ENCODE peak calls at places on chromosomes 1 and 21, in six cellular contexts. Q is GM04503; Z is stimulated activated CD8-positive, alpha-beta memory T cell treated with anti-CD3 and anti-CD28 coated beads, Interleukin-15, amount 100 ng/mL, for 4 hours; G is AG20443; W is activated CD8-positive, alpha-beta memory T cell treated with anti-CD3 and anti-CD28 coated beads for 24 hours; U is left colon. J is an unnamed sample.

GRCh38 chr1:65265296-65266271 is 43.8 kb upstream of the DNAJC6 start:
- DNase-seq in W (peak), G (peak), Z (no peak), U (peak), Q (no peak), J (no peak)

GRCh38 chr1:164561461-164561860 is 2.5 kb downstream of the PBX1 start:
- DNase-seq in Q (no peak), W (no peak), Z (no peak), G (no peak), U (no peak), J (no peak)

GRCh38 chr1:158527190-158527815 is 26.9 kb downstream of the OR6Y1 start:
- DNase-seq in Z (no peak), G (peak), U (no peak), Q (no peak), W (no peak), J (peak)

GRCh38 chr1:21244154-21244553 is 46.1 kb downstream of the ECE1 start:
- DNase-seq in Q (no peak), Z (no peak), G (no peak), W (no peak), U (no peak), J (no peak)

GRCh38 chr1:145918992-145919939 is 749 bp upstream of the PEX11B start:
- DNase-seq in G (peak), Z (no peak), Q (no peak), W (no peak), U (peak), J (no peak)

GRCh38 chr21:42570841-42571387 is 57.3 kb downstream of the SLC37A1 start:
- DNase-seq in Z (no peak), G (no peak), U (no peak), W (peak), Q (no peak), J (no peak)

GRCh38 chr1:168708698-168709406 is 20.2 kb downstream of the DPT start:
- DNase-seq in W (no peak), Q (no peak), Z (no peak), U (no peak), G (peak), J (no peak)

GRCh38 chr1:244154882-244155531 is 103.9 kb downstream of the ZBTB18 start:
- DNase-seq in G (no peak), Z (no peak), W (no peak), U (no peak), Q (no peak), J (no peak)

GRCh38 chr1:223201967-223202366 is 58.9 kb upstream of the TLR5 start:
- DNase-seq in U (no peak), G (no peak), W (no peak), Q (no peak), Z (no peak), J (no peak)

GRCh38 chr21:29192999-29193563 is 62.6 kb downstream of the MAP3K7CL start:
- DNase-seq in U (no peak), W (no peak), G (no peak), Q (no peak), Z (no peak), J (no peak)

GRCh38 chr21:27550258-27550657 is 583.4 kb upstream of the ADAMTS5 start:
- DNase-seq in G (no peak), Q (no peak), Z (no peak), U (no peak), W (no peak), J (no peak)

GRCh38 chr1:54542962-54543539 is 5.0 kb upstream of the ACOT11 start:
- DNase-seq in U (no peak), Q (no peak), Z (no peak), W (no peak), G (no peak), J (no peak)

GRCh38 chr1:212188599-212189351 is 96.4 kb upstream of the PPP2R5A start:
- DNase-seq in G (no peak), Q (no peak), W (no peak), U (no peak), Z (no peak), J (no peak)

GRCh38 chr1:30310966-30311742 is 412.2 kb downstream of the MATN1 start:
- DNase-seq in Q (no peak), G (no peak), U (no peak), W (peak), Z (no peak), J (no peak)

GRCh38 chr21:35904995-35905972 is 155.0 kb downstream of the SETD4 start:
- DNase-seq in W (no peak), Q (no peak), U (no peak), Z (no peak), G (peak), J (no peak)

GRCh38 chr21:46199436-46200373 is 15.4 kb upstream of the SPATC1L start:
- DNase-seq in G (no peak), Z (no peak), Q (no peak), W (no peak), U (no peak), J (no peak)

GRCh38 chr1:10854856-10855459 is 58.5 kb upstream of the CASZ1 start:
- DNase-seq in Z (no peak), G (no peak), U (no peak), W (no peak), Q (no peak), J (no peak)

GRCh38 chr1:61076728-61077675 is 5.4 kb upstream of the NFIA start:
- DNase-seq in W (peak), U (peak), Q (no peak), Z (peak), G (peak), J (peak)

GRCh38 chr1:119743308-119743707 is 25.4 kb downstream of the HMGCS2 start:
- DNase-seq in G (no peak), Z (no peak), U (no peak), W (no peak), Q (no peak), J (no peak)

GRCh38 chr1:246680180-246680579 is 44.0 kb upstream of the SCCPDH start:
- DNase-seq in Q (no peak), Z (no peak), U (no peak), G (no peak), W (no peak), J (no peak)

GRCh38 chr1:102183711-102184110 is 187.0 kb upstream of the OLFM3 start:
- DNase-seq in G (no peak), W (no peak), Q (no peak), Z (no peak), U (no peak), J (no peak)

GRCh38 chr1:44327679-44328491 is 27.2 kb downstream of the ERI3 start:
- DNase-seq in Q (peak), U (peak), W (no peak), Z (no peak), G (peak), J (peak)

GRCh38 chr1:15090373-15090772 is 63.2 kb upstream of the TMEM51 start:
- DNase-seq in Z (no peak), Q (no peak), U (peak), G (no peak), W (no peak), J (no peak)

GRCh38 chr1:203781962-203782361 is 13.5 kb upstream of the ZBED6 start:
- DNase-seq in Q (no peak), G (no peak), Z (no peak), W (no peak), U (no peak), J (no peak)

GRCh38 chr1:36225298-36225899 is 1.2 kb downstream of the THRAP3 start:
- DNase-seq in W (no peak), Z (no peak), U (no peak), Q (no peak), G (no peak), J (no peak)

GRCh38 chr1:86296305-86297205 is 99.6 kb downstream of the ODF2L start:
- DNase-seq in G (no peak), U (no peak), Z (no peak), W (no peak), Q (no peak), J (no peak)

GRCh38 chr21:45306832-45307571 is 19.3 kb upstream of the POFUT2 start:
- DNase-seq in U (peak), W (no peak), G (peak), Z (no peak), Q (no peak), J (no peak)

GRCh38 chr1:204879351-204879750 is 8.7 kb downstream of the NFASC start:
- DNase-seq in W (no peak), U (no peak), G (no peak), Z (no peak), Q (no peak), J (no peak)

GRCh38 chr1:117059334-117059677 is 820 bp upstream of the TTF2 start:
- DNase-seq in W (peak), G (no peak), U (peak), Q (no peak), Z (peak), J (no peak)

GRCh38 chr1:152061952-152062351 is 25.1 kb upstream of the S100A11 start:
- DNase-seq in G (no peak), Z (no peak), Q (no peak), W (no peak), U (no peak), J (no peak)

GRCh38 chr1:108503062-108503740 is 53.1 kb downstream of the NBPF6 start:
- DNase-seq in Q (peak), U (no peak), G (peak), W (no peak), Z (no peak), J (peak)

GRCh38 chr1:17168480-17168878 is 36.4 kb upstream of the PADI1 start:
- DNase-seq in U (no peak), W (no peak), G (peak), Z (no peak), Q (peak), J (peak)